ENCODE peak calls at places on chromosomes 11 and 22, in five cellular contexts. C is T-helper 2 cell, I is T follicular helper cell, Z is iPS-NIHi11, A is posterior cingulate gyrus. S is an unnamed sample.

GRCh38 chr11:77107950-77108349 is 5.3 kb downstream of the OMP start:
- DNase-seq in A (peak), Z (no peak), I (no peak), C (no peak), S (no peak)

GRCh38 chr22:46064236-46064965 is 85.9 kb upstream of the PPARA start:
- DNase-seq in A (no peak), Z (no peak), C (no peak), I (no peak), S (no peak)

GRCh38 chr11:76903325-76903724 is 42.6 kb downstream of the ACER3 start:
- DNase-seq in C (no peak), Z (peak), A (no peak), I (no peak), S (no peak)

GRCh38 chr11:74611369-74611861 is 19.0 kb downstream of the POLD3 start:
- DNase-seq in Z (peak), C (no peak), A (no peak), I (no peak), S (no peak)

GRCh38 chr11:45660717-45661416 is 4.6 kb downstream of the CHST1 start:
- DNase-seq in C (no peak), Z (no peak), I (no peak), A (no peak), S (no peak)

GRCh38 chr11:15893080-15893492 is 463.3 kb downstream of the SOX6 start:
- DNase-seq in C (no peak), A (no peak), Z (no peak), I (no peak), S (no peak)

GRCh38 chr22:37519268-37520195 is at the start of gene CARD10:
- DNase-seq in Z (peak), I (no peak), C (no peak), A (no peak), S (no peak)

GRCh38 chr11:12103411-12104225 is 6.8 kb upstream of the MICAL2 start:
- DNase-seq in A (no peak), I (no peak), C (no peak), Z (no peak), S (no peak)

GRCh38 chr11:10592331-10592730 is 23.9 kb upstream of the LYVE1 start:
- DNase-seq in A (no peak), I (no peak), Z (peak), C (no peak), S (no peak)